ENCODE peak calls at places on chromosomes 16 and 17, in five cellular contexts. U is cardiac muscle cell, N is astrocyte of the cerebellum, T is AG20443, C is NCI-H2107. L is an unnamed sample.

GRCh38 chr16:87706278-87707000 is 59.3 kb downstream of the KLHDC4 start:
- DNase-seq in U (no peak), N (no peak), T (no peak), C (peak), L (no peak)

GRCh38 chr17:35368086-35368824 is 5.2 kb downstream of the SLFN11 start:
- DNase-seq in U (peak), N (no peak), T (no peak), C (no peak), L (no peak)

GRCh38 chr17:77677637-77678036 is 280.9 kb upstream of the TNRC6C start:
- DNase-seq in U (no peak), N (no peak), T (no peak), C (no peak), L (no peak)

GRCh38 chr17:65183736-65184135 is 46.6 kb downstream of the RGS9 start:
- DNase-seq in U (peak), N (no peak), T (peak), C (no peak), L (peak)

GRCh38 chr17:7479389-7480192 is at the start of gene ZBTB4:
- DNase-seq in U (peak), N (no peak), T (peak), C (no peak), L (peak)

GRCh38 chr16:50466170-50466569 is 82.0 kb upstream of the NKD1 start:
- DNase-seq in U (no peak), N (no peak), T (no peak), C (no peak), L (no peak)

GRCh38 chr16:1874854-1875253 is 2.9 kb upstream of the MEIOB start:
- DNase-seq in U (no peak), N (no peak), T (no peak), C (no peak), L (no peak)

GRCh38 chr16:14600164-14600563 is 29.9 kb downstream of the PARN start:
- DNase-seq in U (peak), N (peak), T (peak), C (no peak), L (peak)

GRCh38 chr17:61454932-61455753 is 2.9 kb downstream of the TBX4 start:
- DNase-seq in U (no peak), N (no peak), T (no peak), C (no peak), L (no peak)

GRCh38 chr16:17194190-17194780 is 276.5 kb downstream of the XYLT1 start:
- DNase-seq in U (peak), N (no peak), T (peak), C (no peak), L (peak)

GRCh38 chr16:88356727-88357199 is 26.0 kb upstream of the ZNF469 start:
- DNase-seq in U (no peak), N (no peak), T (no peak), C (no peak), L (no peak)

GRCh38 chr17:30982855-30983254 is 12.0 kb downstream of the RNF135 start:
- DNase-seq in U (no peak), N (no peak), T (no peak), C (no peak), L (no peak)

GRCh38 chr16:56450275-56450889 is 750 bp downstream of the NUDT21 start:
- DNase-seq in U (peak), N (no peak), T (peak), C (no peak), L (no peak)

GRCh38 chr17:7295230-7296180 is 1.1 kb upstream of the YBX2 start:
- DNase-seq in U (no peak), N (no peak), T (no peak), C (no peak), L (no peak)

GRCh38 chr17:17794382-17794781 is 42.4 kb downstream of the SREBF1 start:
- DNase-seq in U (no peak), N (no peak), T (no peak), C (no peak), L (no peak)

GRCh38 chr16:13702614-13703013 is 217.3 kb upstream of the ERCC4 start:
- DNase-seq in U (no peak), N (no peak), T (no peak), C (no peak), L (no peak)

GRCh38 chr17:6749519-6749918 is 6.3 kb upstream of the XAF1 start:
- DNase-seq in U (peak), N (no peak), T (no peak), C (no peak), L (peak)

GRCh38 chr16:86980644-86981043 is 336.5 kb downstream of the C16orf95 start:
- DNase-seq in U (no peak), N (no peak), T (no peak), C (no peak), L (no peak)

GRCh38 chr16:55912022-55912421 is 36.8 kb upstream of the CES5A start:
- DNase-seq in U (no peak), N (no peak), T (no peak), C (no peak), L (no peak)

GRCh38 chr16:642189-643049 is 791 bp downstream of the MCRIP2 start:
- DNase-seq in U (peak), N (no peak), T (peak), C (no peak), L (no peak)

GRCh38 chr17:15502315-15503112 is 35.1 kb upstream of the CDRT4 start:
- DNase-seq in U (peak), N (peak), T (peak), C (peak), L (peak)

GRCh38 chr16:81455720-81456494 is 11.3 kb downstream of the CMIP start:
- DNase-seq in U (no peak), N (no peak), T (no peak), C (no peak), L (no peak)

GRCh38 chr16:55571191-55571897 is 4.9 kb downstream of the CAPNS2 start:
- DNase-seq in U (no peak), N (no peak), T (no peak), C (no peak), L (no peak)

GRCh38 chr17:10357768-10358167 is 15.0 kb downstream of the MYH13 start:
- DNase-seq in U (no peak), N (no peak), T (no peak), C (no peak), L (no peak)

GRCh38 chr17:81582769-81583168 is 30.6 kb upstream of the FAAP100 start:
- DNase-seq in U (no peak), N (no peak), T (no peak), C (no peak), L (no peak)

GRCh38 chr17:67659028-67659427 is 58.7 kb upstream of the NOL11 start:
- DNase-seq in U (no peak), N (no peak), T (no peak), C (no peak), L (no peak)

GRCh38 chr17:40859536-40859935 is 7.5 kb downstream of the KRT12 start:
- DNase-seq in U (no peak), N (no peak), T (peak), C (no peak), L (no peak)

GRCh38 chr17:36850794-36851193 is 86.5 kb upstream of the LHX1 start:
- DNase-seq in U (peak), N (peak), T (peak), C (no peak), L (peak)

GRCh38 chr17:80855968-80856862 is 135.4 kb upstream of the CHMP6 start:
- DNase-seq in U (peak), N (peak), T (peak), C (no peak), L (peak)

GRCh38 chr17:3012926-3013581 is 50.4 kb downstream of the OR1D5 start:
- DNase-seq in U (peak), N (peak), T (peak), C (peak), L (peak)

L was measured in astrocyte of the spinal cord.